ENCODE peak calls at places on chromosomes 11 and 22, in eight cellular contexts. I is uterus; W is GM23248; N is HCT116; X is MM.1S; U is left ventricle myocardium inferior; M is IMR-90; O is CD4-positive, CD25-positive, alpha-beta regulatory T cell. T is an unnamed sample.

GRCh38 chr22:39999144-39999757 is 4.5 kb downstream of the FAM83F start:
- DNase-seq in U (no peak), I (no peak), W (peak), N (no peak), X (no peak), O (no peak), M (peak), T (peak)

GRCh38 chr11:47507016-47507631 is 45.8 kb downstream of the CELF1 start:
- DNase-seq in N (no peak), X (no peak), O (no peak), I (no peak), U (no peak), M (no peak), W (peak), T (no peak)

GRCh38 chr11:19907839-19908238 is 195.2 kb downstream of the NAV2 start:
- DNase-seq in M (no peak), O (no peak), N (no peak), W (peak), I (no peak), U (no peak), X (no peak), T (no peak)

GRCh38 chr22:26416670-26417270 is 12.3 kb upstream of the ASPHD2 start:
- DNase-seq in U (no peak), W (peak), X (no peak), O (no peak), I (no peak), M (peak), N (no peak), T (peak)

GRCh38 chr11:116033931-116034553 is 529.8 kb upstream of the CADM1 start:
- DNase-seq in N (no peak), M (no peak), W (no peak), I (no peak), O (no peak), X (no peak), U (no peak), T (no peak)

GRCh38 chr11:114147389-114148382 is 88.2 kb downstream of the ZBTB16 start:
- DNase-seq in X (no peak), M (no peak), W (peak), O (no peak), N (no peak), I (no peak), U (no peak), T (no peak)

GRCh38 chr22:20472629-20473442 is 22.8 kb downstream of the KLHL22 start:
- DNase-seq in N (no peak), I (no peak), X (no peak), O (no peak), U (no peak), W (no peak), M (no peak), T (no peak)

GRCh38 chr11:43942651-43943356 is 367 bp downstream of the C11orf96 start:
- DNase-seq in O (peak), N (no peak), W (peak), U (no peak), M (peak), I (peak), X (peak), T (peak)

GRCh38 chr11:75475767-75476650 is 43.0 kb upstream of the KLHL35 start:
- DNase-seq in X (no peak), M (peak), I (peak), W (peak), O (peak), U (peak), N (no peak), T (no peak)

GRCh38 chr22:37472418-37473006 is 13.7 kb downstream of the MFNG start:
- DNase-seq in I (no peak), U (no peak), N (no peak), W (peak), O (peak), M (peak), X (no peak), T (no peak)

GRCh38 chr11:1259076-1259461 is 36.2 kb downstream of the MUC5B start:
- DNase-seq in U (no peak), O (no peak), X (no peak), I (no peak), M (no peak), N (no peak), W (peak), T (no peak)

GRCh38 chr11:72841397-72841796 is 27.2 kb downstream of the ATG16L2 start:
- DNase-seq in O (no peak), W (no peak), I (no peak), X (no peak), M (no peak), N (no peak), U (no peak), T (no peak)

GRCh38 chr11:72840780-72841179 is 26.6 kb downstream of the ATG16L2 start:
- DNase-seq in O (no peak), I (peak), W (peak), M (peak), U (no peak), N (no peak), X (no peak), T (peak)

GRCh38 chr11:72844356-72844755 is 30.1 kb downstream of the ATG16L2 start:
- DNase-seq in N (no peak), X (no peak), M (peak), I (no peak), O (no peak), U (no peak), W (no peak), T (peak)

GRCh38 chr11:72842644-72843330 is 28.6 kb downstream of the ATG16L2 start:
- DNase-seq in N (no peak), M (no peak), I (no peak), O (no peak), W (no peak), U (no peak), X (no peak), T (no peak)

GRCh38 chr11:72842126-72842525 is 27.9 kb downstream of the ATG16L2 start:
- DNase-seq in O (no peak), I (no peak), X (no peak), U (no peak), M (no peak), N (no peak), W (no peak), T (peak)
- H3K27ac ChIP-seq in O (no peak), I (peak), X (no peak), U (peak), M (no peak), N (no peak), W (no peak), T (no peak)

DNA sequence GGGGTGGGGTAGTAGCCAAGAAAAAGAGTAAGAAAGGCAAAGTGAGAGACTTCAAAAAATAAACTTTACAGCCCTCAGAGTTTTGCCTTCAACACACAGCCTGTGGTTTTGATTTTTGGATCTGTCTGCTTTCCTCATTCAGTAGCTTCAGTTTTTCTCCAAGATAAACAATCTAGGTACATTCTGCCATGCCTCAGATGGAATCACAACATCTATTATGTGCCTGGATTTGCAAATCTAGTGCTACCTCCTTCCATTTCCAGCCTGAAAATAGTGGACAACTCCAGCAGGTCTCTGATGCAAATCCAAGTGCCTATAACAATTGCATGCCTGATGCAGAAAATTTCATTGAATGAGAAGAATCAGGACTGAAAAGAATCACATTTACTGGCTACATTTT is 206.6 kb upstream of the GUCY1A2 start:
- DNase-seq in M (no peak), U (no peak), X (no peak), W (no peak), O (no peak), N (no peak), I (no peak), T (no peak)
- H3K4me3 ChIP-seq in M (no peak), U (no peak), X (no peak), W (no peak), O (no peak), N (no peak), I (no peak), T (no peak)

GRCh38 chr22:41989246-41989645 is 9.3 kb upstream of the WBP2NL start:
- DNase-seq in U (no peak), I (no peak), W (no peak), O (no peak), M (no peak), X (no peak), N (no peak), T (no peak)
- H3K27ac ChIP-seq in U (no peak), I (no peak), W (no peak), O (no peak), M (no peak), X (no peak), N (no peak), T (no peak)

DNA sequence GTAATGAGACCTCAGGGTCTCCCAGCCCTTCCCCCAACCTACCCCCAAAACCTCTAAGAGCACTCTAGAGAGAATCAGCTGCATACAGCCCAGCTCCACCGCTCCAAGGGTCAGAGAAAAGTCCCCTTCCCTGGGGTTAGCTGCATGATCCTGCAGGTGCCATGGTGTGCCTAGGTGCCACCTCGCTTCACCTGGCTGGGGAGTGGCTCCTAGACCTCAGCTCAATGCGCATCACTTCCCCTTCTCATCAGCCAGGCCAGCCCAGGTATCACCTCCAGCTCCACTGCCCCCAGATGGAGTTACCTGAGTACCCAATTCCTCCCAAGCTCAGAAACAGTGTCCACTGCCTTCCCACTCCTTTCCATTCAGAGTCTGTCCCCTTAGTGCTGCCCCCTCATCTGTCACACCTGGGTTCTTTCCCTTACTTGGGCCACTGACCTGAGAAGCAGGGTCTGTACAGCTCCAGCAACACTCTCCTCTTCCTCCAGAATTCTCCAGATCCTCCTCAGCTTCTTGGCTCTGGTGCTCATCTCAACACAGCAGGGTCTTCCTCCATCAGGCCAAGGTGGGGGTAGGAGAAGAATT is 1.3 kb downstream of the STARD10 start:
- DNase-seq in U (no peak), I (no peak), O (no peak), M (no peak), N (no peak), X (no peak), W (no peak), T (no peak)
- H3K4me3 ChIP-seq in U (peak), I (no peak), O (peak), M (no peak), N (no peak), X (no peak), W (no peak), T (no peak)

GRCh38 chr11:12148466-12148865 is 38.1 kb downstream of the MICAL2 start:
- DNase-seq in X (no peak), W (no peak), N (no peak), M (no peak), U (no peak), O (no peak), I (no peak), T (no peak)

GRCh38 chr11:12148882-12149281 is 38.5 kb downstream of the MICAL2 start:
- DNase-seq in W (no peak), X (no peak), U (no peak), N (no peak), I (no peak), M (no peak), O (no peak), T (no peak)

GRCh38 chr11:12149672-12150225 is 39.4 kb downstream of the MICAL2 start:
- DNase-seq in W (no peak), N (no peak), I (no peak), U (no peak), O (no peak), M (peak), X (no peak), T (peak)

GRCh38 chr11:12150831-12151382 is 40.5 kb downstream of the MICAL2 start:
- DNase-seq in M (peak), X (no peak), U (no peak), N (no peak), I (no peak), W (peak), O (peak), T (peak)

GRCh38 chr11:12147827-12148226 is 37.4 kb downstream of the MICAL2 start:
- DNase-seq in U (no peak), I (no peak), O (no peak), N (no peak), W (no peak), X (no peak), M (no peak), T (no peak)
- H3K27ac ChIP-seq in U (no peak), I (peak), O (no peak), N (no peak), W (no peak), X (no peak), M (no peak), T (no peak)